ENCODE peak calls at places on chromosomes 1 and 21, in nine cellular contexts. One of them, this sample, is unnamed.
A peak's percentile ranks its signal among the peaks of the same experiment; 100 is the strongest.

GRCh38 chr1:15180189-15180588 is 26.6 kb downstream of the TMEM51 start:
- DNase-seq in OCI-LY7: no peak
- DNase-seq in H1: no peak
- DNase-seq in Peyer's patch: peak; percentile 60
- DNase-seq in GM20000: no peak
- DNase-seq in cardiac fibroblast: no peak
- DNase-seq in fibroblast of lung: no peak
- DNase-seq in bronchial epithelial cell: no peak
- DNase-seq in progenitor cell of endocrine pancreas: no peak
- DNase-seq in this sample: peak; percentile 43

GRCh38 chr1:25543425-25544242 is at the start of gene LDLRAP1:
- DNase-seq in OCI-LY7: peak; percentile 76
- DNase-seq in H1: peak; percentile 87
- DNase-seq in Peyer's patch: peak; percentile 84
- DNase-seq in GM20000: peak; percentile 95
- DNase-seq in cardiac fibroblast: peak; percentile 83
- DNase-seq in fibroblast of lung: peak; percentile 66
- DNase-seq in bronchial epithelial cell: peak; percentile 36
- DNase-seq in progenitor cell of endocrine pancreas: peak; percentile 57
- DNase-seq in this sample: peak; percentile 71

GRCh38 chr1:81801032-81801833 is 499 bp downstream of the ADGRL2 start:
- DNase-seq in OCI-LY7: no peak
- DNase-seq in H1: peak; percentile 86
- DNase-seq in Peyer's patch: peak; percentile 69
- DNase-seq in GM20000: peak; percentile 48
- DNase-seq in cardiac fibroblast: peak; percentile 96
- DNase-seq in fibroblast of lung: peak; percentile 97
- DNase-seq in bronchial epithelial cell: peak; percentile 77
- DNase-seq in progenitor cell of endocrine pancreas: peak; percentile 53
- DNase-seq in this sample: peak; percentile 77

GRCh38 chr1:200673952-200674823 is 4.5 kb upstream of the DDX59 start:
- DNase-seq in OCI-LY7: no peak
- DNase-seq in H1: no peak
- DNase-seq in Peyer's patch: no peak
- DNase-seq in GM20000: no peak
- DNase-seq in cardiac fibroblast: peak; percentile 11
- DNase-seq in fibroblast of lung: peak; percentile 41
- DNase-seq in bronchial epithelial cell: peak; percentile 100
- DNase-seq in progenitor cell of endocrine pancreas: no peak
- DNase-seq in this sample: no peak

GRCh38 chr1:90821152-90821792 is 104.2 kb upstream of the BARHL2 start:
- DNase-seq in OCI-LY7: no peak
- DNase-seq in H1: no peak
- DNase-seq in Peyer's patch: no peak
- DNase-seq in GM20000: no peak
- DNase-seq in cardiac fibroblast: no peak
- DNase-seq in fibroblast of lung: no peak
- DNase-seq in bronchial epithelial cell: peak; percentile 93
- DNase-seq in progenitor cell of endocrine pancreas: no peak
- DNase-seq in this sample: peak; percentile 9

GRCh38 chr1:218374401-218374848 is 29.3 kb downstream of the TGFB2 start:
- DNase-seq in OCI-LY7: no peak
- DNase-seq in H1: no peak
- DNase-seq in Peyer's patch: no peak
- DNase-seq in GM20000: no peak
- DNase-seq in cardiac fibroblast: no peak
- DNase-seq in fibroblast of lung: no peak
- DNase-seq in bronchial epithelial cell: no peak
- DNase-seq in progenitor cell of endocrine pancreas: no peak
- DNase-seq in this sample: no peak

GRCh38 chr1:232250838-232251237 is 379.1 kb downstream of the SIPA1L2 start:
- DNase-seq in OCI-LY7: no peak
- DNase-seq in H1: no peak
- DNase-seq in Peyer's patch: no peak
- DNase-seq in GM20000: no peak
- DNase-seq in cardiac fibroblast: no peak
- DNase-seq in fibroblast of lung: no peak
- DNase-seq in bronchial epithelial cell: no peak
- DNase-seq in progenitor cell of endocrine pancreas: no peak
- DNase-seq in this sample: no peak

GRCh38 chr1:87197156-87197555 is 131.5 kb upstream of the LMO4 start:
- DNase-seq in OCI-LY7: no peak
- DNase-seq in H1: no peak
- DNase-seq in Peyer's patch: no peak
- DNase-seq in GM20000: no peak
- DNase-seq in cardiac fibroblast: peak; percentile 38
- DNase-seq in fibroblast of lung: peak; percentile 26
- DNase-seq in bronchial epithelial cell: no peak
- DNase-seq in progenitor cell of endocrine pancreas: no peak
- DNase-seq in this sample: no peak

GRCh38 chr1:154607084-154607747 is 770 bp downstream of the ADAR start:
- DNase-seq in OCI-LY7: peak; percentile 13
- DNase-seq in H1: no peak
- DNase-seq in Peyer's patch: no peak
- DNase-seq in GM20000: no peak
- DNase-seq in cardiac fibroblast: peak; percentile 49
- DNase-seq in fibroblast of lung: peak; percentile 52
- DNase-seq in bronchial epithelial cell: peak; percentile 47
- DNase-seq in progenitor cell of endocrine pancreas: no peak
- DNase-seq in this sample: peak; percentile 36

GRCh38 chr21:9756677-9757076 is 764.7 kb upstream of the TPTE start:
- DNase-seq in OCI-LY7: no peak
- DNase-seq in H1: no peak
- DNase-seq in Peyer's patch: no peak
- DNase-seq in GM20000: no peak
- DNase-seq in cardiac fibroblast: no peak
- DNase-seq in fibroblast of lung: no peak
- DNase-seq in bronchial epithelial cell: no peak
- DNase-seq in progenitor cell of endocrine pancreas: no peak
- DNase-seq in this sample: no peak

GRCh38 chr1:165844114-165844798 is 16.8 kb downstream of the UCK2 start:
- DNase-seq in OCI-LY7: no peak
- DNase-seq in H1: no peak
- DNase-seq in Peyer's patch: no peak
- DNase-seq in GM20000: no peak
- DNase-seq in cardiac fibroblast: no peak
- DNase-seq in fibroblast of lung: no peak
- DNase-seq in bronchial epithelial cell: no peak
- DNase-seq in progenitor cell of endocrine pancreas: no peak
- DNase-seq in this sample: no peak

GRCh38 chr21:33394260-33394659 is 9.0 kb upstream of the IFNGR2 start:
- DNase-seq in OCI-LY7: peak; percentile 52
- DNase-seq in H1: no peak
- DNase-seq in Peyer's patch: peak; percentile 57
- DNase-seq in GM20000: no peak
- DNase-seq in cardiac fibroblast: no peak
- DNase-seq in fibroblast of lung: peak; percentile 43
- DNase-seq in bronchial epithelial cell: no peak
- DNase-seq in progenitor cell of endocrine pancreas: no peak
- DNase-seq in this sample: no peak

GRCh38 chr1:200150721-200151120 is 123.2 kb downstream of the NR5A2 start:
- DNase-seq in OCI-LY7: no peak
- DNase-seq in H1: no peak
- DNase-seq in Peyer's patch: no peak
- DNase-seq in GM20000: peak; percentile 61
- DNase-seq in cardiac fibroblast: peak; percentile 59
- DNase-seq in fibroblast of lung: peak; percentile 65
- DNase-seq in bronchial epithelial cell: peak; percentile 88
- DNase-seq in progenitor cell of endocrine pancreas: no peak
- DNase-seq in this sample: no peak

GRCh38 chr1:12034381-12034801 is 15.1 kb downstream of the MIIP start:
- DNase-seq in OCI-LY7: no peak
- DNase-seq in H1: no peak
- DNase-seq in Peyer's patch: no peak
- DNase-seq in GM20000: no peak
- DNase-seq in cardiac fibroblast: peak; percentile 90
- DNase-seq in fibroblast of lung: peak; percentile 66
- DNase-seq in bronchial epithelial cell: no peak
- DNase-seq in progenitor cell of endocrine pancreas: no peak
- DNase-seq in this sample: no peak

GRCh38 chr21:44432841-44433790 is 22.2 kb upstream of the LRRC3 start:
- DNase-seq in OCI-LY7: no peak
- DNase-seq in H1: peak; percentile 33
- DNase-seq in Peyer's patch: peak; percentile 37
- DNase-seq in GM20000: no peak
- DNase-seq in cardiac fibroblast: no peak
- DNase-seq in fibroblast of lung: no peak
- DNase-seq in bronchial epithelial cell: no peak
- DNase-seq in progenitor cell of endocrine pancreas: no peak
- DNase-seq in this sample: no peak

GRCh38 chr1:245091818-245092637 is 62.8 kb upstream of the KIF26B start:
- DNase-seq in OCI-LY7: no peak
- DNase-seq in H1: peak; percentile 10
- DNase-seq in Peyer's patch: peak; percentile 46
- DNase-seq in GM20000: no peak
- DNase-seq in cardiac fibroblast: peak; percentile 95
- DNase-seq in fibroblast of lung: peak; percentile 91
- DNase-seq in bronchial epithelial cell: peak; percentile 97
- DNase-seq in progenitor cell of endocrine pancreas: no peak
- DNase-seq in this sample: peak; percentile 66

GRCh38 chr1:233613252-233614172 is at the start of gene KCNK1:
- DNase-seq in OCI-LY7: no peak
- DNase-seq in H1: peak; percentile 86
- DNase-seq in Peyer's patch: peak; percentile 86
- DNase-seq in GM20000: peak; percentile 60
- DNase-seq in cardiac fibroblast: peak; percentile 94
- DNase-seq in fibroblast of lung: peak; percentile 87
- DNase-seq in bronchial epithelial cell: peak; percentile 87
- DNase-seq in progenitor cell of endocrine pancreas: peak; percentile 63
- DNase-seq in this sample: peak; percentile 90

GRCh38 chr1:218827486-218827885 is 346.2 kb upstream of the LYPLAL1 start:
- DNase-seq in OCI-LY7: no peak
- DNase-seq in H1: no peak
- DNase-seq in Peyer's patch: no peak
- DNase-seq in GM20000: no peak
- DNase-seq in cardiac fibroblast: no peak
- DNase-seq in fibroblast of lung: no peak
- DNase-seq in bronchial epithelial cell: no peak
- DNase-seq in progenitor cell of endocrine pancreas: no peak
- DNase-seq in this sample: no peak

GRCh38 chr1:204780682-204781081 is 90.0 kb upstream of the NFASC start:
- DNase-seq in OCI-LY7: no peak
- DNase-seq in H1: no peak
- DNase-seq in Peyer's patch: no peak
- DNase-seq in GM20000: no peak
- DNase-seq in cardiac fibroblast: no peak
- DNase-seq in fibroblast of lung: no peak
- DNase-seq in bronchial epithelial cell: no peak
- DNase-seq in progenitor cell of endocrine pancreas: no peak
- DNase-seq in this sample: no peak

GRCh38 chr1:179632868-179633267 is 41.2 kb downstream of the TDRD5 start:
- DNase-seq in OCI-LY7: no peak
- DNase-seq in H1: no peak
- DNase-seq in Peyer's patch: no peak
- DNase-seq in GM20000: no peak
- DNase-seq in cardiac fibroblast: no peak
- DNase-seq in fibroblast of lung: no peak
- DNase-seq in bronchial epithelial cell: no peak
- DNase-seq in progenitor cell of endocrine pancreas: no peak
- DNase-seq in this sample: no peak
- TF ChIP-seq CTCF in OCI-LY7: no peak
- TF ChIP-seq CTCF in H1: no peak
- TF ChIP-seq CTCF in Peyer's patch: no peak
- TF ChIP-seq CTCF in GM20000: no peak
- TF ChIP-seq CTCF in cardiac fibroblast: no peak
- TF ChIP-seq CTCF in fibroblast of lung: no peak
- TF ChIP-seq CTCF in bronchial epithelial cell: no peak
- TF ChIP-seq CTCF in progenitor cell of endocrine pancreas: no peak
- TF ChIP-seq CTCF in this sample: no peak

DNA sequence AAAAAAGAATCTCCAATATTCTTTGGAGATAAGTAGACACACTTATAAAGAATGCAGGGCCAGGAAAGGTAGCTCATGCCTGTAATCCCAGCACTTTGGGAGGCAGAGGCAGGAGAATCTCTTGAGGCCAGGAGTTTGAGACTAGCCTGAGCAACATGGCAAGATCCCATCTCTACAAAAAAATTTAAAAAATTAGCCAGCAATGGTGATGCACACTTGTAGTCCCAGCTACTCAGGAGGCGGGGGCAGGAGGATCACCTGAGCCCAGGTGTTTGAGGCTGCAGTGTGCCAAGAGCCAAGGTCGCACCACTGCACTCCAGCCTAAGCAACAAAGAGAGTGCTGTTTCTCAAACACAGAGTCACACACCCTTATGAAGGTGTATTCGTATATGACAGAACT is 385.0 kb downstream of the SMYD3 start:
- DNase-seq in OCI-LY7: no peak
- DNase-seq in H1: no peak
- DNase-seq in Peyer's patch: no peak
- DNase-seq in GM20000: no peak
- DNase-seq in cardiac fibroblast: no peak
- DNase-seq in fibroblast of lung: no peak
- DNase-seq in bronchial epithelial cell: no peak
- DNase-seq in progenitor cell of endocrine pancreas: no peak
- DNase-seq in this sample: no peak
- TF ChIP-seq CTCF in OCI-LY7: no peak
- TF ChIP-seq CTCF in H1: no peak
- TF ChIP-seq CTCF in Peyer's patch: no peak
- TF ChIP-seq CTCF in GM20000: no peak
- TF ChIP-seq CTCF in cardiac fibroblast: no peak
- TF ChIP-seq CTCF in fibroblast of lung: no peak
- TF ChIP-seq CTCF in bronchial epithelial cell: no peak
- TF ChIP-seq CTCF in progenitor cell of endocrine pancreas: no peak
- TF ChIP-seq CTCF in this sample: no peak

DNA sequence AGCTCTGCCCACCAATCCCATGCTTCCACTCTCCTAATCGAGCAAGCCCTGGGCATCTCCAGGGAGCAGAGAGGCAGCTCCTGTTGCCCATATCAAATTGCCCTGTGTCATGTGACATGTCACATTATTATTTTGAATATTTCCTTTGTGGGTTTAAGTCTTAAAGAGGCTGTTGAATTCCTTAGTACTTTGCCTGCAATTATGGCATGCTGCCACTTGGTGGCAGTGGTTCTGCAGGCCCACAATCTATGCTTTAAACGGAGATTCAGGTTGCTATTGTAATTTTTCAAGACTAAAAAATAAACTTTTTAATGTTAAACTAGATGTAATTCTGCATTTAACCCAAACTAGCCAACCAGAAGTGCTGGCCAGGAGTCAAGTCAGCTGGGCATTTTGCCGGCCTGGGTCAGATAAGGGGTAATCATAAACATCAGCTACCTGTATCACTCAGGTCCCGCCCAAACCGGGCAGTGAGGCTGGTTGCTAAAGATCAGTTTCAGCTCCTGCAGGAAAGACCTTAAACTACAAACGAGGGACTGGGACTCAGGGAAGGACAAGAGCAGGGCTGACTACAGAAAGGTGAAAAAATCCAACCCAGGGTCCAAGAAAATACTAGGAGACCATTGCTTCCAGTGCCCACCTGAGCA is 37.3 kb upstream of the ARHGEF16 start:
- DNase-seq in OCI-LY7: no peak
- DNase-seq in H1: no peak
- DNase-seq in Peyer's patch: no peak
- DNase-seq in GM20000: no peak
- DNase-seq in cardiac fibroblast: no peak
- DNase-seq in fibroblast of lung: no peak
- DNase-seq in bronchial epithelial cell: no peak
- DNase-seq in progenitor cell of endocrine pancreas: no peak
- DNase-seq in this sample: no peak
- TF ChIP-seq CTCF in OCI-LY7: peak; percentile 82
- TF ChIP-seq CTCF in H1: peak; percentile 45
- TF ChIP-seq CTCF in Peyer's patch: peak; percentile 40
- TF ChIP-seq CTCF in GM20000: peak; percentile 19
- TF ChIP-seq CTCF in cardiac fibroblast: peak; percentile 28
- TF ChIP-seq CTCF in fibroblast of lung: peak; percentile 28
- TF ChIP-seq CTCF in bronchial epithelial cell: peak; percentile 9
- TF ChIP-seq CTCF in progenitor cell of endocrine pancreas: peak; percentile 60
- TF ChIP-seq CTCF in this sample: no peak

GRCh38 chr1:179187708-179188471 is 41.6 kb downstream of the ABL2 start:
- DNase-seq in OCI-LY7: no peak
- DNase-seq in H1: no peak
- DNase-seq in Peyer's patch: no peak
- DNase-seq in GM20000: no peak
- DNase-seq in cardiac fibroblast: no peak
- DNase-seq in fibroblast of lung: no peak
- DNase-seq in bronchial epithelial cell: no peak
- DNase-seq in progenitor cell of endocrine pancreas: no peak
- DNase-seq in this sample: no peak
- TF ChIP-seq CTCF in OCI-LY7: no peak
- TF ChIP-seq CTCF in H1: no peak
- TF ChIP-seq CTCF in Peyer's patch: no peak
- TF ChIP-seq CTCF in GM20000: no peak
- TF ChIP-seq CTCF in cardiac fibroblast: no peak
- TF ChIP-seq CTCF in fibroblast of lung: no peak
- TF ChIP-seq CTCF in bronchial epithelial cell: no peak
- TF ChIP-seq CTCF in progenitor cell of endocrine pancreas: no peak
- TF ChIP-seq CTCF in this sample: no peak

This sample was measured in Calu3.